ENCODE peak calls at places on chromosome 5, in six cellular contexts. K is body of pancreas, O is stomach, G is Peyer's patch, U is tibial nerve, H is right lobe of liver. N is an unnamed sample.

GRCh38 chr5:76608833-76609232 is 14.4 kb downstream of the F2RL2 start:
- DNase-seq in H (no peak), U (no peak), G (no peak), O (no peak), K (no peak), N (no peak)

GRCh38 chr5:90548069-90548593 is 10.5 kb upstream of the ADGRV1 start:
- DNase-seq in U (no peak), H (no peak), K (peak; percentile 87), O (peak; percentile 61), G (no peak), N (no peak)

GRCh38 chr5:62431735-62432617 is 19.4 kb downstream of the IPO11 start:
- DNase-seq in U (no peak), K (peak; percentile 22), O (peak; percentile 48), H (no peak), G (no peak), N (no peak)

GRCh38 chr5:119327018-119327417 is 28.8 kb upstream of the TNFAIP8 start:
- DNase-seq in H (no peak), O (no peak), G (peak; percentile 71), K (no peak), U (no peak), N (no peak)

GRCh38 chr5:172647341-172648007 is 6.4 kb downstream of the NEURL1B start:
- DNase-seq in H (no peak), O (no peak), G (peak; percentile 78), K (no peak), U (no peak), N (no peak)

GRCh38 chr5:180803181-180804128 is 849 bp upstream of the MGAT1 start:
- DNase-seq in H (peak; percentile 84), K (peak; percentile 48), G (peak; percentile 96), U (no peak), O (peak; percentile 69), N (no peak)

GRCh38 chr5:71533142-71533541 is 54.0 kb upstream of the MCCC2 start:
- DNase-seq in H (no peak), G (no peak), O (no peak), K (no peak), U (no peak), N (no peak)

GRCh38 chr5:129904102-129904666 is at the start of gene CHSY3:
- DNase-seq in O (peak; percentile 80), U (peak; percentile 68), H (peak; percentile 93), G (peak; percentile 73), K (peak; percentile 90), N (no peak)

GRCh38 chr5:143760755-143761154 is 51.2 kb upstream of the HMHB1 start:
- DNase-seq in G (no peak), U (no peak), O (no peak), K (no peak), H (no peak), N (no peak)

GRCh38 chr5:170572453-170572852 is 68.6 kb downstream of the KCNIP1 start:
- DNase-seq in H (no peak), O (no peak), K (peak; percentile 37), U (no peak), G (no peak), N (no peak)

GRCh38 chr5:136032564-136032963 is 3.8 kb downstream of the TGFBI start:
- DNase-seq in U (peak; percentile 51), K (no peak), H (no peak), O (no peak), G (peak; percentile 44), N (no peak)

GRCh38 chr5:40831346-40832210 is 3.4 kb downstream of the RPL37 start:
- DNase-seq in G (no peak), K (no peak), H (no peak), O (no peak), U (no peak), N (no peak)

GRCh38 chr5:116046261-116046660 is 14.0 kb downstream of the ARL14EPL start:
- DNase-seq in H (no peak), O (no peak), G (no peak), U (no peak), K (no peak), N (no peak)

DNA sequence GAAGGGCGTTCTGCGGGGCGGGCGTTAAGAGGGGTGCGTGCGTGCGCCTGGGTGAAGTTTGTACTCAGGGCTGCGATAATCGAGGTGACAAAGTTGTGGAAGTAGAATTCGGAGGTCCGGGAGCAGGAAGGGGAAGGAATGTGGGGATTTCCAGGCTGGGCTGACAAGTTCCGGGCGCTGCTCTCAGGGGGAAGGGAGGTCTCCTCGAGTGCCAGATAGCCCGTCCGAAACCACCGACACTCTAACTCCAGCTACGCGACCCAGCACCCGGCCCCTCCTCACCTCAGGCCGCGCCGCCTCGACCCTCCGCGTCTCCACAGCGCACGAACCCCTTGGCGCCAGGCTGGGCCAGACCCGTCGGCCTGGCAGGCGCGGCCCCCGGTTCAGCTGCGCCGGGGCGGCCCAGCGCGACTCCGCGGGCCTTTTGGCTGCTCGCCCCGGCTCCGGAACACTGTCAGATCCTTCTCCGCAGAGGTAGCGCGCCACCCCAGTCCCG is at the start of gene IL6ST:
- DNase-seq in O (peak; percentile 71), G (peak; percentile 75), H (no peak), U (peak; percentile 47), K (no peak), N (no peak)
- TF ChIP-seq POLR2A in O (no peak), G (peak; percentile 93), H (peak; percentile 100), U (peak; percentile 98), K (peak; percentile 98), N (no peak)

DNA sequence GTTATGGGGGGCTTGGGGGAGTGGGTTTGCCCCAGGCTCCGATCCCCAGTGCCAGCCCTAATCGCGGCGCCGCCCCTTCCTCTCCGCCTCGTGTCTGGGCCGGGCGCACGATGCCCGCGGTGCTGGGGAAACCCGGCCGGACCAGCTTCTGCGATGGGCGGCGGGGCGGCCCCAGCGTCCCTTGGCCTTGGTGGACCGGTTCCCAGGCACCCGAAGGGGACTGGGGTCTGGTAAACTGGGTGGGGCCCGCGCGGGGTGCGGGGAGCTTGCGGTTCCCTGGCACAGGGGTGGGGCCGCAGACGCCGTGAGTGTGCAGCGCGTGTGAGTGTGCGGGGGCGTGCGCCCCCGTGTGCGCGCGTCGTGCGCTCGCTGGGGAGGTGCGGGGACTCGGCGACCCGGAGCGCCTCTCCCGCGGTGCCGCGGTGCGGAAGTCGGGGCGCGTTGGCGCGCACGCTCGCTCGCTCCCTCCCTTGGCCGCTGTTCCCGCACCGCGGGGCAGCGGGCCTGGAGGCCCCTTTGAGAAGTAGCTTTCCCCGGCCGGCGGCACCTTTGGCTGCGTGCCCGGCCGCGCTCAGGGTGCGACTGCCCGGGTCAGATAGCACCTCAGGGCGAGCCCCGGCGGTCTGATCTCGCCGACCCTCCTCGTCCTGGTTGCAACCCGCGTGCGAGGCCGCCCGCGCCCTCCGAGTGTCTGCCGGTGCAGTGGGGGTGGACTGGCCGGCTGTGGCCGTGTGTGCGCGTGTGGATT is 568 bp downstream of the MACIR start:
- DNase-seq in H (peak; percentile 69), K (peak; percentile 64), U (peak; percentile 16), G (peak; percentile 75), O (peak; percentile 64), N (no peak)
- TF ChIP-seq POLR2A in H (no peak), K (no peak), U (no peak), G (no peak), O (no peak), N (no peak)

GRCh38 chr5:134512661-134512999 is 12.8 kb upstream of the JADE2 start:
- DNase-seq in K (peak; percentile 28), O (no peak), G (no peak), U (no peak), H (no peak), N (no peak)

GRCh38 chr5:134509308-134510040 is 16.0 kb upstream of the JADE2 start:
- DNase-seq in K (peak; percentile 66), O (peak; percentile 44), U (no peak), H (no peak), G (peak; percentile 53), N (no peak)

GRCh38 chr5:134510970-134511795 is 14.3 kb upstream of the JADE2 start:
- DNase-seq in H (no peak), K (peak; percentile 38), O (no peak), U (no peak), G (no peak), N (no peak)

GRCh38 chr5:134508521-134509195 is 16.8 kb upstream of the JADE2 start:
- DNase-seq in H (no peak), K (peak; percentile 1), O (no peak), G (no peak), U (no peak), N (no peak)

GRCh38 chr5:134511796-134512660 is 13.4 kb upstream of the JADE2 start:
- DNase-seq in K (peak; percentile 88), G (peak; percentile 87), U (peak; percentile 69), O (peak; percentile 67), H (peak; percentile 79), N (no peak)
- TF ChIP-seq POLR2A in K (no peak), G (no peak), U (no peak), O (no peak), H (no peak), N (no peak)

GRCh38 chr5:149357370-149358293 is at the start of gene PCYOX1L:
- DNase-seq in K (peak; percentile 96), H (peak; percentile 94), U (peak; percentile 85), O (peak; percentile 96), G (peak; percentile 98), N (no peak)
- TF ChIP-seq POLR2A in K (no peak), H (no peak), U (peak; percentile 69), O (no peak), G (no peak), N (no peak)

DNA sequence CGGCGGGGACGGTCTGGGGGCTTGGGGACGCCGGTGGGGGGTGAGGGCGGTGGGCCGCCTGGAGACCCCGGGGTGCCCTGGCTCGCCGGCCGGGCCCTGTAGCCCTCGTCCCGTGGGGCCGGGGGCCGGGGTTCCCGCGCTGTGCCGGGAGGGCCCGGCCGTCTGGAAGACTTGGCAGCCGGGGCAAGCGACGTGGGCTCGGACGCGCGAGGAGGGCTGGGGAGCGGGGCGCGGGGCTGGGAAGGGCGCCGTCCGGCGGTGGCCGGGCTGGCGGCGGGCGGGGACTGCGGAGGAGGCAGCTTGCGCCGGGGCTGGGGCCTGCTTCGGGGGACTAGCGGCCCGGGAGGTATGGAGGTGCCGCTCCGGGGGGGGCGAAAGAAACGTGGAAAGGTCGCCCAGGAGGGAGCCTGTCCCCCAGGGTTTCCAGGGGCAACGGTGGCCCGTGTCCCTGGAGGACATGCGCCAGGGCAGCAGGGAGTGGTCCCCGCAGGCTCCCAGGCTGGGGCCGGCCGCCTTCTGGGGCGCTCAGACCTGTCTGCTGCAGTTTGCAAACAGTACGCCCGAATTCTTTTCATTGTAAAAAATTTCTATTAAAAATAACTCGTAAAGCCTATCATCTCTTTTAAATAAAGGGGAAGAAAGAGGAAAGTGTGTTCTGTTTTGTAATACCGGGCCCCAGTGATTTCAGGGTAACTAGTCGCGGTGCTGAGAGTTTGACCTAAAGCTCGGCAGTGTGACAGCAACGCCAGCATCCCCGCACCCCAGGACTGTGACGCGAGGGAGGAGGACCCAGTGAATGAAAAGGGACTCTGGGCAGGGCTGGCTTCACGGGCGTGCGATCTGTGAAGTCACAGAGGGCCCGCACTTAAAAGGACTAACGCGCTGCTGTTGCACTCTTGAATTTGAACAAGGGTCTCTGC is 752 bp upstream of the ANKH start:
- DNase-seq in G (peak; percentile 91), H (peak; percentile 86), K (peak; percentile 64), O (peak; percentile 58), U (peak; percentile 60), N (no peak)
- TF ChIP-seq POLR2A in G (peak; percentile 86), H (peak; percentile 77), K (no peak), O (no peak), U (peak; percentile 47), N (no peak)